ENCODE peak calls at places on chromosomes 16 and 17, in eight cellular contexts. X, K, M, B, O, Q, H and G are unnamed samples.

GRCh38 chr16:19210968-19211367 is 42.9 kb downstream of the SYT17 start:
- DNase-seq in B (no peak), O (no peak), H (no peak), X (peak; percentile 88), M (no peak), Q (no peak), K (no peak), G (no peak)

GRCh38 chr16:19071811-19072777 is 4.7 kb downstream of the COQ7 start:
- DNase-seq in M (peak; percentile 70), B (no peak), K (peak; percentile 69), X (peak; percentile 67), Q (peak; percentile 47), H (peak; percentile 58), O (peak; percentile 55), G (peak; percentile 80)

GRCh38 chr17:58006563-58006923 is 503 bp downstream of the SRSF1 start:
- DNase-seq in B (peak; percentile 56), X (peak; percentile 73), K (peak; percentile 74), M (peak; percentile 73), H (peak; percentile 73), Q (peak; percentile 49), O (peak; percentile 83), G (peak; percentile 67)

GRCh38 chr16:30775381-30776099 is 11.5 kb downstream of the ZNF629 start:
- DNase-seq in K (peak; percentile 81), X (no peak), Q (peak; percentile 24), H (peak; percentile 82), M (peak; percentile 77), B (peak; percentile 56), O (peak; percentile 86), G (peak; percentile 79)

GRCh38 chr17:78268960-78269892 is 37.8 kb downstream of the TMEM235 start:
- DNase-seq in Q (no peak), B (no peak), H (peak; percentile 61), K (peak; percentile 84), M (no peak), X (no peak), O (peak; percentile 96), G (no peak)

GRCh38 chr17:48012151-48012520 is 25.5 kb downstream of the COPZ2 start:
- DNase-seq in Q (no peak), K (no peak), O (peak; percentile 37), M (peak; percentile 62), B (no peak), H (no peak), X (peak; percentile 89), G (no peak)

GRCh38 chr16:73202176-73202729 is 154.3 kb upstream of the ZFHX3 start:
- DNase-seq in H (peak; percentile 94), K (peak; percentile 80), B (no peak), Q (no peak), X (no peak), M (no peak), O (peak; percentile 92), G (peak; percentile 98)

GRCh38 chr17:16814439-16814838 is 124.4 kb downstream of the CCDC144A start:
- DNase-seq in B (no peak), Q (no peak), O (no peak), K (no peak), H (no peak), X (no peak), M (no peak), G (no peak)

GRCh38 chr17:64632606-64633005 is 29.5 kb downstream of the SMURF2 start:
- DNase-seq in K (peak; percentile 36), Q (no peak), O (no peak), X (no peak), B (no peak), M (no peak), H (no peak), G (peak; percentile 36)

DNA sequence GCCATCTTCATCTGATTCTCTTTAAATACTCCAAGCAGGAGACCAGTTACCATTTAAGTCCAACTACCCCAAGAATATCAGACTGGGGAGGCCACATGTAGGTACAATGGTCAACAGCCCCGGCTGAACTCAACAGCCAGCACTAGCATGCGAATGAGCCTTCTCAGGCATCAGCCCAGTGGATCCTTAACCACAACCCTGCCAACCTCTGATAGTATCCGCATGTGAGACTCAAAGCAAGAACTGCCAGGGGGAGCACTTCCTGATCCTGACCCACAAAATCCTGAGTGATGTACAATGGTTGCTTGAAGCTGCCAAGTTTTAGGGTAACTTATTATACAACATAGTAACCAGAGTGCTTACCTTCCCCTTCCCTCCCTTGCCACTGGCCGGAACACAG is 4.0 kb downstream of the PYY start:
- DNase-seq in K (no peak), H (no peak), O (peak; percentile 16), B (no peak), X (no peak), M (no peak), Q (no peak), G (no peak)
- TF ChIP-seq CTCF in K (no peak), H (peak; percentile 9), O (no peak), B (no peak), X (no peak), M (no peak), Q (peak; percentile 18), G (no peak)

GRCh38 chr16:24610421-24610765 is 71.0 kb downstream of the RBBP6 start:
- DNase-seq in K (peak; percentile 31), Q (no peak), H (peak; percentile 32), B (no peak), X (no peak), O (peak; percentile 71), M (no peak), G (peak; percentile 54)
- H3K4me3 ChIP-seq in K (peak overlapping the region; percentile 14), Q (no peak overlapping the region), H (peak overlapping the region; percentile 7), B (peak overlapping the region; percentile 22), X (no peak overlapping the region), O (peak overlapping the region; percentile 28), M (peak overlapping the region; percentile 28), G (peak overlapping the region; percentile 15)

DNA sequence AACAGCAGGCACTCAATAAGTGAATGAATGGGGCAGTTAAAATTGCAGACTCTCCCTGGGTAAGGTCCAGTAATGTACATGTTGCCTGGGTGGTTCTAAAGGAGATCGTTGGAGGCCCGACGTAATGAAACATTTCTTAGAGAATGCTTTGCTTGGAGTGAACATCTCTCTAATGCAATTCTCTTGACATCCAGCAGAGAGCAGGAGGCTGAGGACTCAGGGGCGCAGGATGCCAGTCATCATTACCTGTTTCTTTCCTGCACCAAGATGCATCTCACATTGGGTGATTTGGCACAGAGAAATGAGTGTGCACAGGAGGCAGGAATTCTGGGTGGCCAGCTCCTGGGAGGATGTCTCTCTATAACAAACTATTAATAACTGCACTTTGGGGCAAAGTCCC is 130.3 kb upstream of the RBBP6 start:
- DNase-seq in O (no peak), M (no peak), Q (peak; percentile 7), B (no peak), K (no peak), H (no peak), X (peak; percentile 10), G (no peak)
- TF ChIP-seq CTCF in O (no peak), M (no peak), Q (peak; percentile 65), B (no peak), K (no peak), H (no peak), X (peak; percentile 57), G (no peak)

GRCh38 chr17:2058521-2059124 is 3.7 kb downstream of the HIC1 start:
- DNase-seq in X (peak; percentile 57), B (peak; percentile 72), H (peak; percentile 73), M (peak; percentile 88), K (peak; percentile 91), Q (no peak), O (peak; percentile 93), G (no peak)

GRCh38 chr17:2059125-2059836 is 4.4 kb downstream of the HIC1 start:
- DNase-seq in K (no peak), H (no peak), Q (no peak), X (no peak), O (no peak), M (no peak), B (no peak), G (no peak)

GRCh38 chr17:2060681-2061440 is 6.0 kb downstream of the HIC1 start:
- DNase-seq in H (no peak), O (peak; percentile 58), Q (no peak), B (no peak), M (no peak), K (peak; percentile 38), X (no peak), G (no peak)

GRCh38 chr17:2061441-2061797 is 6.5 kb downstream of the HIC1 start:
- DNase-seq in M (no peak), X (no peak), O (peak; percentile 34), K (peak; percentile 24), Q (no peak), B (no peak), H (peak; percentile 19), G (peak; percentile 6)

DNA sequence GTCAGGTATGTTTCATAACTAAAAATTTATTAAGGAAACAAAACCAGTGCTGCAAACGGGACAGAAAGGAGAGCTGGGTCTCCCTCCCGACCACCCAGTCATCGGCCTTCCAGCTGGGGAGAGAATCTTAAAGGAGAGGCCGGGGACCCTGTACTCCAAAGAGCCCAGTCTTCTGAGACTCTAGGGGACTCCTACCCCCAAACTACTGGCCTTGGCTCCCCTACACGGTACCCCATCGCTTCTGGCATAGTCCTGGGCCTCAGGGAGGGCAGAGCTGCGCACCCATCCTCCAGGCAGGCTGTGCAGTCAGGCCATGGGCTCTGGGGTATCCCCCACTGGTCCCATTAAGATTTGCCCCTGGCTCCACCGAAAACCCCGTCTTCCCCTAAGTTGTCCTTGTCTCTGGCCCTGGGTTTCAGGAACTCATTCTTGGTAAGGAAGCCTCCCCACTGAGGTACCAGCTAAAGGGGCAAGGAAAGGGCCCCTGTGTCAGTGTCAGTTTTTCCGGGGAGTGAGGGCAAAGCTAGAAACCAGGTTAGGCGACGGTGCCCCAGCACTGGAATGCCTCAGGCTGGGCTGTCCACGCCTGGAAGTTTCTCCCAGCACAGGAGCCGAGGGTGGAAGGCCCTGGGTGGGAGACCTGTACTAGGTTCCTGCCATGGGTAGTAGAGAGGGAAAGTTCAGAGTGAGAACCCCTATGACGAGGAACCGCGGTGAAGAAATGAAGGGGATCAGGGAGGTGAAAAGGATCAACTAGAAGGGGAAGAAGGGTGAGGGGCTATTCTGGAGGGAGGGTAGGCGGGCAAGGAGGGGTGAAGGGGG is 5.1 kb downstream of the HIC1 start:
- DNase-seq in K (no peak), M (no peak), O (no peak), B (no peak), H (no peak), Q (no peak), X (no peak), G (peak; percentile 5)
- H3K4me3 ChIP-seq in K (peak overlapping the region; percentile 64), M (no peak overlapping the region), O (no peak overlapping the region), B (no peak overlapping the region), H (peak overlapping the region; percentile 59), Q (no peak overlapping the region), X (no peak overlapping the region), G (no peak overlapping the region)

GRCh38 chr17:62719586-62719985 is 88.5 kb downstream of the MARCHF10 start:
- DNase-seq in O (no peak), Q (no peak), K (no peak), X (no peak), B (no peak), H (no peak), M (no peak), G (no peak)

GRCh38 chr17:62722625-62723024 is 85.5 kb downstream of the MARCHF10 start:
- DNase-seq in K (no peak), B (no peak), Q (no peak), X (no peak), M (no peak), H (no peak), O (no peak), G (no peak)

GRCh38 chr17:62717589-62718342 is 90.3 kb downstream of the MRC2 start:
- DNase-seq in Q (no peak), K (no peak), X (no peak), O (no peak), H (no peak), B (no peak), M (no peak), G (no peak)

GRCh38 chr17:62718420-62718819 is 89.7 kb downstream of the MARCHF10 start:
- DNase-seq in M (no peak), O (peak; percentile 67), H (peak; percentile 56), B (no peak), X (no peak), K (peak; percentile 77), Q (no peak), G (no peak)

GRCh38 chr17:62720126-62720850 is 87.8 kb downstream of the MARCHF10 start:
- DNase-seq in B (no peak), M (no peak), K (no peak), Q (no peak), X (no peak), H (no peak), O (no peak), G (no peak)
- TF ChIP-seq CTCF in B (no peak), M (no peak), K (peak; percentile 34), Q (peak; percentile 69), X (peak; percentile 34), H (peak; percentile 32), O (peak; percentile 34), G (no peak)